ENCODE peak calls at places on chromosomes 12 and 14, in nine cellular contexts. X, S, L, Q, O, E, C, G and Y are unnamed samples.

GRCh38 chr12:90027889-90028570 is 319.4 kb upstream of the ATP2B1 start:
- DNase-seq in Q (no peak), S (no peak), L (no peak), O (no peak), X (no peak), E (no peak), C (no peak), G (no peak), Y (no peak)

GRCh38 chr12:49684310-49684854 is 22.8 kb downstream of the FMNL3 start:
- DNase-seq in X (no peak), G (no peak), S (no peak), O (no peak), C (no peak), E (no peak), Q (no peak), L (no peak), Y (no peak)

GRCh38 chr12:89494411-89495231 is 30.0 kb downstream of the GALNT4 start:
- DNase-seq in L (no peak), G (no peak), O (no peak), S (no peak), E (no peak), Q (no peak), X (no peak), C (no peak), Y (no peak)

GRCh38 chr12:4809449-4810218 is 89.4 kb downstream of the GALNT8 start:
- DNase-seq in C (peak), G (no peak), X (no peak), L (no peak), O (no peak), S (no peak), E (no peak), Q (peak), Y (no peak)

GRCh38 chr12:122003646-122004611 is 17.8 kb upstream of the BCL7A start:
- DNase-seq in G (no peak), S (peak), Q (no peak), E (no peak), L (peak), C (no peak), X (no peak), O (peak), Y (no peak)

GRCh38 chr14:69356903-69357543 is 41.1 kb downstream of the ERH start:
- DNase-seq in G (no peak), X (no peak), Q (no peak), E (no peak), C (no peak), L (no peak), S (no peak), O (no peak), Y (peak)

GRCh38 chr12:120536064-120536791 is 2.1 kb downstream of the RNF10 start:
- DNase-seq in L (no peak), G (peak), C (no peak), E (no peak), X (no peak), O (peak), Q (no peak), S (peak), Y (no peak)

GRCh38 chr12:66232258-66232657 is 43.2 kb downstream of the IRAK3 start:
- DNase-seq in Q (no peak), X (no peak), E (no peak), G (no peak), S (peak), O (no peak), L (no peak), C (no peak), Y (no peak)

GRCh38 chr14:89849931-89850330 is 104.6 kb downstream of the EFCAB11 start:
- DNase-seq in G (no peak), Q (no peak), S (no peak), E (no peak), X (no peak), C (no peak), O (no peak), L (no peak), Y (no peak)

GRCh38 chr12:19482551-19483109 is 43.3 kb downstream of the AEBP2 start:
- DNase-seq in E (no peak), Q (peak), G (no peak), O (peak), S (no peak), L (peak), X (no peak), C (no peak), Y (no peak)

GRCh38 chr12:16076553-16076952 is 165.4 kb downstream of the DERA start:
- DNase-seq in Q (peak), X (no peak), O (no peak), L (no peak), G (peak), S (peak), E (no peak), C (peak), Y (no peak)

GRCh38 chr14:21098892-21099595 is 589 bp upstream of the ZNF219 start:
- DNase-seq in L (no peak), O (no peak), E (no peak), S (no peak), X (peak), Q (no peak), G (peak), C (no peak), Y (no peak)

GRCh38 chr12:58310368-58310767 is 369.0 kb downstream of the ATP23 start:
- DNase-seq in G (peak), O (no peak), C (no peak), Q (no peak), S (no peak), E (no peak), X (no peak), L (no peak), Y (no peak)

GRCh38 chr14:78835052-78835451 is 664.9 kb downstream of the NRXN3 start:
- DNase-seq in S (no peak), G (no peak), E (no peak), Q (no peak), X (no peak), O (no peak), L (no peak), C (no peak), Y (no peak)

GRCh38 chr14:35877276-35877675 is 51.1 kb downstream of the BRMS1L start:
- DNase-seq in S (no peak), L (no peak), G (peak), Q (no peak), O (no peak), E (no peak), X (no peak), C (no peak), Y (no peak)

DNA sequence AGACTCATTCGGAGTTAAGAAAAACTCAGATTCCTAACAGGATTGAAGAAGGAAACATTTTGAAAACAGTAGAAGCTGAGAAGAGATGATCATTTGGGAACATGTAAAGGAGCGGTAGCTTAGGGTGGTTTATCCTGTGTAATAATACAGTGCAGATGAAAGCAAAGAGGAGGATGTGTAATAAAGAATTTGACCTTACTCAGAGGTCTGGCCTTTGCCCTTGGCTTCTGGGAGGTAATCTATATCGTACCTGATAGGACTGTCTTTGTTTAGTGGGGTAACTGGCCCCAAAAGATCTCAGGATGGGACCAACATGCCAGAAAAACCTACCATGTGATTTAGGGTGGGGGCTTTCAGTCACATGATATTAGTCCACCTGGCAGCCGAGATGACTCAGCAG is 23.4 kb upstream of the KLHL42 start:
- DNase-seq in X (no peak), L (no peak), Q (no peak), O (no peak), E (no peak), C (no peak), G (no peak), S (no peak), Y (no peak)
- H3K27ac ChIP-seq in X (no peak), L (no peak), Q (no peak), O (no peak), E (no peak), C (no peak), G (no peak), S (no peak), Y (no peak)

GRCh38 chr14:49897414-49897813 is 4.5 kb downstream of the ARF6 start:
- DNase-seq in G (no peak), C (no peak), E (no peak), L (no peak), Q (no peak), O (no peak), S (no peak), X (no peak), Y (no peak)

GRCh38 chr14:49900973-49901372 is 8.1 kb downstream of the ARF6 start:
- DNase-seq in E (no peak), O (no peak), X (no peak), C (no peak), G (no peak), Q (no peak), S (no peak), L (no peak), Y (no peak)

GRCh38 chr14:49897965-49898364 is 5.1 kb downstream of the ARF6 start:
- DNase-seq in C (no peak), E (no peak), G (peak), X (no peak), S (no peak), O (no peak), L (no peak), Q (peak), Y (no peak)

GRCh38 chr14:49896956-49897355 is 4.1 kb downstream of the ARF6 start:
- DNase-seq in S (no peak), X (no peak), L (no peak), Q (no peak), G (no peak), E (no peak), C (no peak), O (no peak), Y (no peak)

GRCh38 chr14:49898485-49898884 is 5.6 kb downstream of the ARF6 start:
- DNase-seq in Q (no peak), O (no peak), G (no peak), C (no peak), X (no peak), L (no peak), E (no peak), S (no peak), Y (no peak)
- H3K27ac ChIP-seq in Q (no peak), O (peak), G (peak), C (no peak), X (no peak), L (no peak), E (peak), S (no peak), Y (peak)

GRCh38 chr14:80955434-80955939 is at the start of gene TSHR:
- DNase-seq in O (no peak), C (peak), Q (peak), E (no peak), X (no peak), G (no peak), S (peak), L (no peak), Y (no peak)

GRCh38 chr14:80956105-80956504 is 684 bp downstream of the TSHR start:
- DNase-seq in Q (no peak), O (no peak), S (peak), X (no peak), C (no peak), E (no peak), G (no peak), L (no peak), Y (no peak)

GRCh38 chr14:80956922-80957321 is 1.5 kb downstream of the TSHR start:
- DNase-seq in X (no peak), G (no peak), O (no peak), L (peak), C (no peak), S (peak), Q (no peak), E (no peak), Y (no peak)

GRCh38 chr14:80959448-80960006 is 4.1 kb downstream of the TSHR start:
- DNase-seq in Q (no peak), G (no peak), O (peak), L (no peak), C (no peak), S (peak), E (no peak), X (no peak), Y (no peak)

GRCh38 chr14:80958258-80958657 is 2.8 kb downstream of the TSHR start:
- DNase-seq in O (no peak), S (peak), X (no peak), L (no peak), G (no peak), E (no peak), C (no peak), Q (no peak), Y (no peak)
- H3K27ac ChIP-seq in O (no peak), S (peak), X (no peak), L (no peak), G (no peak), E (no peak), C (no peak), Q (no peak), Y (no peak)

GRCh38 chr14:65431245-65431644 is 18.7 kb downstream of the FUT8 start:
- DNase-seq in O (no peak), C (no peak), Q (no peak), L (no peak), S (no peak), E (no peak), X (no peak), G (no peak), Y (no peak)
- H3K27ac ChIP-seq in O (no peak), C (no peak), Q (no peak), L (no peak), S (no peak), E (no peak), X (no peak), G (no peak), Y (no peak)

GRCh38 chr14:91872011-91872476 is 4.7 kb upstream of the TC2N start:
- DNase-seq in L (no peak), Q (no peak), E (no peak), X (no peak), G (peak), C (no peak), O (peak), S (peak), Y (no peak)
- H3K27ac ChIP-seq in L (no peak), Q (no peak), E (peak), X (peak), G (peak), C (no peak), O (peak), S (peak), Y (peak)

GRCh38 chr14:52950410-52950897 is 396 bp downstream of the FERMT2 start:
- DNase-seq in X (peak), G (no peak), S (no peak), Q (peak), O (no peak), E (peak), L (peak), C (peak), Y (peak)

GRCh38 chr14:52950898-52951729 is at the start of gene FERMT2:
- DNase-seq in G (peak), L (peak), E (peak), Q (peak), S (no peak), C (peak), X (peak), O (peak), Y (peak)

GRCh38 chr14:52948836-52949235 is 2.0 kb downstream of the FERMT2 start:
- DNase-seq in L (no peak), X (no peak), S (no peak), C (no peak), O (no peak), E (no peak), Q (no peak), G (peak), Y (no peak)

GRCh38 chr14:52949249-52949648 is 1.6 kb downstream of the FERMT2 start:
- DNase-seq in X (no peak), E (no peak), L (no peak), S (no peak), Q (no peak), O (no peak), C (no peak), G (no peak), Y (no peak)

GRCh38 chr14:52949711-52950409 is 990 bp downstream of the FERMT2 start:
- DNase-seq in E (no peak), X (no peak), G (peak), S (no peak), C (no peak), L (no peak), Q (no peak), O (no peak), Y (no peak)
- H3K27ac ChIP-seq in E (peak), X (peak), G (peak), S (no peak), C (peak), L (peak), Q (no peak), O (peak), Y (peak)

GRCh38 chr14:105576525-105577088 is 50.2 kb downstream of the TMEM121 start:
- DNase-seq in G (no peak), C (no peak), O (no peak), L (no peak), E (no peak), S (peak), X (no peak), Q (no peak), Y (no peak)

GRCh38 chr14:105582639-105583038 is 56.3 kb downstream of the TMEM121 start:
- DNase-seq in C (no peak), G (no peak), X (peak), S (peak), E (peak), O (no peak), Q (peak), L (no peak), Y (no peak)

GRCh38 chr14:105577339-105577861 is 51.0 kb downstream of the TMEM121 start:
- DNase-seq in L (no peak), O (no peak), E (peak), G (no peak), Q (no peak), C (no peak), S (peak), X (peak), Y (peak)

GRCh38 chr14:105578070-105578469 is 51.7 kb downstream of the TMEM121 start:
- DNase-seq in O (no peak), S (no peak), G (no peak), L (no peak), X (no peak), C (no peak), Q (no peak), E (no peak), Y (no peak)

DNA sequence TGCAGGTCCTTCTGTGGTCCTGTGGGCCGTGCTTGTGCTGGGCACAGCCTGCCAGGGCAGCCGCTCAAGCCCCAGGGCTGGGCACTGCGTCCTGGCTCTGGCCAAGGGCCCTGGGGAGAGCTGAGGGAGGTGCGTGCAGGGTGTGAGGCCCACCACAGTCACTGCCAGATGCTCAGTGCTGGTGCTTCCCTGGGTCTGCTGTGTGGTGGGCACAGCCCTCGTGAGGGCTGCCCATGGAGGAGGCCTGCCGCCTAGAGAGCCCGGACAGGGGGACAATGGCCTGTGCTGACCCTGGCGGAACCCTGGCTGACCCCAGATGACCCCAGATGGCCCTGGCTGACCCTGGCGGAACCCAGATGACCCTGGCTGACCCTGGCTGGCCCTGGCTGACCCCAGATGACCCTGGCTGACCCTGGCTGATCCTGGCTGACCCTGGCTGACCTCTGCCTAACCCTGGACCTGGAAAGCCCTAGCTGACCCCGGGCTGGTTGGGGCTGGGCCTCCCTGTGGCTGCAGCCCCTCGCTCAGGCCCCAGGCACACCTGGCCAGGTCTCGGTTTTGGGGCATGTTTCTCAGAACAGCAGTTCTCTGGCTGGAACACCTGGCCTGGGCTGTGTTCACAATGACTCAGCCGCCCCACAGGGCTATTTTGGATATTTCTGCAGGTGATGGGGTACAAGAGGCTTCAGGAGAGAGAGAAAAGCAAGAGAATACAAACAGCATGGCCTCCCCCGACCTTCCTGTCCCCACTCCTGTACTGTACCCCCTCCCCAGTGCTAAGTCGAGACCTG is 55.4 kb downstream of the TMEM121 start:
- DNase-seq in X (peak), C (no peak), L (peak), Q (no peak), G (no peak), S (peak), O (peak), E (peak), Y (no peak)
- H3K27ac ChIP-seq in X (no peak), C (no peak), L (no peak), Q (no peak), G (no peak), S (peak), O (no peak), E (no peak), Y (no peak)